ENCODE peak calls at places on chromosomes 13 and 19, in four cellular contexts. D is RWPE2, V is fibroblast of pulmonary artery, K is mesothelial cell of epicardium. I is an unnamed sample.

GRCh38 chr19:56956503-56957226 is 116.1 kb upstream of the PEG3 start:
- DNase-seq in D (no peak), V (no peak), K (no peak), I (no peak)

GRCh38 chr13:76822691-76823267 is 63.4 kb downstream of the KCTD12 start:
- DNase-seq in D (no peak), V (peak; percentile 77), K (no peak), I (no peak)

GRCh38 chr13:20170931-20171330 is 10.1 kb upstream of the GJA3 start:
- DNase-seq in D (no peak), V (no peak), K (no peak), I (no peak)

GRCh38 chr19:49595006-49595818 is 4.2 kb downstream of the PRR12 start:
- DNase-seq in D (no peak), V (no peak), K (no peak), I (no peak)

GRCh38 chr13:59409211-59409610 is 754.5 kb downstream of the DIAPH3 start:
- DNase-seq in D (no peak), V (peak; percentile 45), K (no peak), I (no peak)

GRCh38 chr13:20161951-20162300 is 1.1 kb upstream of the GJA3 start:
- DNase-seq in D (no peak), V (no peak), K (no peak), I (no peak)

GRCh38 chr13:72458701-72459100 is 268.7 kb downstream of the MZT1 start:
- DNase-seq in D (no peak), V (peak; percentile 6), K (no peak), I (no peak)

GRCh38 chr19:15021286-15022007 is 27.8 kb upstream of the CASP14 start:
- DNase-seq in D (no peak), V (no peak), K (no peak), I (no peak)

GRCh38 chr19:28920269-28921066 is 292.5 kb downstream of the UQCRFS1 start:
- DNase-seq in D (no peak), V (no peak), K (no peak), I (no peak)

GRCh38 chr13:77034883-77035282 is 7.9 kb upstream of the FBXL3 start:
- DNase-seq in D (no peak), V (peak; percentile 29), K (no peak), I (no peak)

GRCh38 chr13:36709136-36709895 is 35.5 kb downstream of the SERTM1 start:
- DNase-seq in D (no peak), V (no peak), K (no peak), I (no peak)

GRCh38 chr19:8357007-8357521 is 6.9 kb upstream of the ANGPTL4 start:
- DNase-seq in D (no peak), V (peak; percentile 64), K (no peak), I (no peak)

GRCh38 chr13:97932006-97932405 is 21.5 kb upstream of the IPO5 start:
- DNase-seq in D (no peak), V (no peak), K (no peak), I (no peak)

DNA sequence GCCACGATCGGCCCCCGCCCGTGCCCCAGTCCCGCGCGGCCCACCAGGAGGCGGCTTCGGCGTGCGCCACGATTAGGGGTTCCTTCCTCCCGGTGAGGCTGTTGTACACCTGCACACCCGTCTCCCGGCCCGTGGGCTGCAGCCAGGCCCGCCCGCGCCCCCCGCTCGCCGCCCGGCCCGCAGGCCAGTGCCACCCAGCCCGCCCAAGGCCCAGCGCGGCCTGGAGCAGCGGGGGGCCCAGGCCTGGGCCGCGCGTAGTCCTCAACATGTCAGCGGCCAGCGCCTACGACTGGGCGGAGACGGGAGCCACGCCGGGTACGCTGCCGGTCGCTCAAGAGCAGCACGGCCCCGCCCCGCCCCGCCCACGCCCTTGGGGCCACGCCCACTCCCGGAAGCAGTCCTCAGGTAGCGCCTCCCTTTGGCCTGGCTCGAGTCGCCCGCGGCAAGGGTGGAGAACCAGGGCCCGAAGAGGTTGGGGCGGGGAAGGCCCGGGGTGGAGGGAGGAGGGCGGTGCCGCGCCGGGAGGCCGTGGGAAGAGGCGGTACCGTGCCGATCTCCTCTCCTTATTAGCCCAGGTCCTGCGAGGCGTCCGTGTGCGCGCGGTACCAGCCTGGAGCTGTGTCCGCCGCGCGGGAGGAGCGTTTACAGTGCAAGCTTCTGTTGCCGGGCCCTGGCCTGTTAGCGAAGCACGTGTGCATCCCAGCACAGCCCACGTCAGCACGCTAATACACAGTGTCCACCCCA is at the start of gene CARS2:
- DNase-seq in D (peak; percentile 97), V (peak; percentile 97), K (peak; percentile 87), I (peak; percentile 76)
- TF ChIP-seq CTCF in D (peak; percentile 1), V (no peak), K (no peak), I (no peak)

GRCh38 chr19:5651361-5651760 is 28.5 kb downstream of the SAFB start:
- DNase-seq in D (no peak), V (no peak), K (no peak), I (no peak)
- TF ChIP-seq CTCF in D (no peak), V (no peak), K (no peak), I (no peak)

GRCh38 chr13:110924639-110924934 is 9.7 kb upstream of the ANKRD10 start:
- DNase-seq in D (no peak), V (no peak), K (no peak), I (no peak)

GRCh38 chr13:110923086-110923485 is 8.2 kb upstream of the ANKRD10 start:
- DNase-seq in D (no peak), V (no peak), K (no peak), I (no peak)

GRCh38 chr13:110922506-110922905 is 7.6 kb upstream of the ANKRD10 start:
- DNase-seq in D (no peak), V (no peak), K (no peak), I (no peak)

GRCh38 chr13:110923777-110924638 is 9.1 kb upstream of the ANKRD10 start:
- DNase-seq in D (no peak), V (no peak), K (no peak), I (no peak)

DNA sequence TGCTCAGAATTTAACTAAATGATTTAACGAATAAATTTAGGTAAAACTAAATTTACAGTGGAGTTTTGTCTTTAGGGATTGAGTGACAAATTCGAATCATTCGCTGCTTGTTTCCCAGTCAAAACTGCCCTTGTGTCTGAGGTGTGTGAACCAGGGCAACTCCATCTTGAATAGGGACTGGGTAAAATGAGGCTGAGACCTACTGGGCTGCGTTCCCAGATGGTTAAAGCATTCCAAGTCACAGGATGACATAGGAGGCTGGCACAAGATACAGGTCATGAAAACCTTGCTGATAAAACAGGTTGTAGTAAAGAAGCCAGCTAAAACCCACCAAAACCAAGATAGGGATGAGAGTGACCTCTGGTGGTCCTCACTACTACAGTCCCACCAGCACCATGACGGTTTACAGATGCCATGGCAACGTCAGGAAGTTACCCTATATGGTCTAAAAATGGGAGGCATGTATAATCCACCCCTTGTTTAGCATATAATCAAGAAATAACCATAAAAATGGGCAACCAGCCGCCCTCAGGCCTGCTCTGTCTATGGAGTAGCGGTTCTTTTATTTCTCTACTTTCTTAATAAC is 10.2 kb upstream of the ANKRD10 start:
- DNase-seq in D (no peak), V (peak; percentile 15), K (no peak), I (no peak)
- TF ChIP-seq CTCF in D (peak; percentile 27), V (peak; percentile 8), K (no peak), I (no peak)

DNA sequence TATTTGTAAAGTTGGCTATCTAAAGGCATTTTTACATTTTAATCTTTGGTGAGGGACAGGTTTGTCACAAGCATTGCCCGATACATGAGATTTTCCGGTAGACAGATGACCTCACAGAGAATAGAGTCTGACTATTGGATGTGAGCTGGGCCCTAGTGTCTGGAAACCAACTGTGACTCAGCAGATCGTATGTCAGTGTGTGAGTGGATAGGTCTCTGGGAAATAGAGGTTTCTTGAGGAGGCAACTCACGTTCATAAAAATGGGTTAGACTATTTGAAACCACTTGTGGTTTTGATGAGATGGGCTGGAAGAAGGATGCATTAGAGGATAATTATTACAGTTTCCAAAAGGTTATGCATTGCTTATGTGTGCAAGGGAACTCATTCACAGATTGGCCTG is 19.2 kb downstream of the HS6ST3 start:
- DNase-seq in D (no peak), V (no peak), K (no peak), I (no peak)
- TF ChIP-seq CTCF in D (no peak), V (no peak), K (no peak), I (no peak)

GRCh38 chr19:45687599-45687998 is 4.2 kb downstream of the SNRPD2 start:
- DNase-seq in D (no peak), V (no peak), K (no peak), I (no peak)

GRCh38 chr19:45693168-45693788 is 812 bp downstream of the QPCTL start:
- DNase-seq in D (peak; percentile 76), V (peak; percentile 69), K (peak; percentile 67), I (peak; percentile 71)

GRCh38 chr19:45691516-45692186 is at the start of gene SNRPD2:
- DNase-seq in D (peak; percentile 94), V (peak; percentile 97), K (peak; percentile 90), I (peak; percentile 93)

GRCh38 chr19:45692187-45693111 is at the start of gene QPCTL:
- DNase-seq in D (peak; percentile 100), V (peak; percentile 100), K (peak; percentile 88), I (peak; percentile 93)
- TF ChIP-seq CTCF in D (no peak), V (no peak), K (no peak), I (no peak)

GRCh38 chr19:799076-799881 is 2.0 kb downstream of the PTBP1 start:
- DNase-seq in D (no peak), V (peak; percentile 64), K (no peak), I (no peak)
- TF ChIP-seq CTCF in D (peak; percentile 39), V (peak; percentile 35), K (no peak), I (no peak)

GRCh38 chr13:66491241-66491640 is 738.9 kb downstream of the PCDH9 start:
- DNase-seq in D (no peak), V (no peak), K (no peak), I (no peak)
- TF ChIP-seq CTCF in D (no peak), V (no peak), K (no peak), I (no peak)

GRCh38 chr13:109192306-109192705 is 562.9 kb downstream of the MYO16 start:
- DNase-seq in D (no peak), V (no peak), K (no peak), I (no peak)

GRCh38 chr13:109199280-109199679 is 569.9 kb downstream of the MYO16 start:
- DNase-seq in D (no peak), V (no peak), K (no peak), I (no peak)

GRCh38 chr13:109200556-109200955 is 571.1 kb downstream of the MYO16 start:
- DNase-seq in D (no peak), V (no peak), K (no peak), I (no peak)

GRCh38 chr13:109198585-109198984 is 569.2 kb downstream of the MYO16 start:
- DNase-seq in D (no peak), V (peak; percentile 10), K (no peak), I (no peak)

DNA sequence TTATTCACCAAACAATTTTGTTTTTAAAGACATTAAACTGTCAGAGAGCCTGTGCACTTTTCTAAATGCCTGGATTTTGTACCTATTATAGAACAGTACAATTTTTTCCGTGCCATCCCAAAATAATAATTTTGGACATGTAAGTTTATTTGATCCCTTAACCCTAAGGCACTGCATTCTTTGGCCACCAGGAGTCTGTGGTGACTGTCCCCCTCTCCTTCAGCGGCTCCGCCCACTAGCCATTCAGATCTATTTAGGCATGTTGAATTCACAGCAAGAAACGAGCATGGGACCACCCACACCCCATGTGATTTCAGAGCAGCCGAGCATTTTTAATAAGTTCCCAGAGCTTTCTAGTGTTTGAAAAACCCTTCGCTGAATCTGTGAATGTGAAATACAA is 567.5 kb downstream of the MYO16 start:
- DNase-seq in D (no peak), V (no peak), K (no peak), I (no peak)
- TF ChIP-seq CTCF in D (no peak), V (no peak), K (peak; percentile 42), I (no peak)